ENCODE peak calls at places on chromosome 19, in ten cellular contexts. Z is amygdala, Q is NCI-H2081, O is LoVo, X is hepatic stellate cell, B is ELF-1, Y is cerebellar cortex, W is coronary artery, P is KBM-7, I is left colon. D is an unnamed sample.

GRCh38 chr19:39133431-39134270 is 8.1 kb downstream of the PAK4 start:
- DNase-seq in Z (no peak), Q (no peak), O (no peak), X (no peak), B (peak), Y (no peak), W (no peak), P (no peak), I (peak), D (no peak)

GRCh38 chr19:8988204-8988603 is 22.0 kb downstream of the MUC16 start:
- DNase-seq in Z (no peak), Q (no peak), O (no peak), X (no peak), B (no peak), Y (no peak), W (no peak), P (peak), I (no peak), D (no peak)

GRCh38 chr19:771332-771785 is 20.4 kb downstream of the MISP start:
- DNase-seq in Z (no peak), Q (peak), O (peak), X (peak), B (peak), Y (peak), W (no peak), P (peak), I (no peak), D (peak)

GRCh38 chr19:5539431-5539833 is 28.3 kb downstream of the TINCR start:
- DNase-seq in Z (peak), Q (no peak), O (no peak), X (no peak), B (peak), Y (no peak), W (no peak), P (no peak), I (no peak), D (no peak)

GRCh38 chr19:3580156-3580955 is 4.9 kb upstream of the GIPC3 start:
- DNase-seq in Z (no peak), Q (no peak), O (no peak), X (peak), B (no peak), Y (no peak), W (no peak), P (no peak), I (no peak), D (no peak)

GRCh38 chr19:6117534-6117933 is 7.2 kb upstream of the RFX2 start:
- DNase-seq in Z (no peak), Q (no peak), O (no peak), X (no peak), B (no peak), Y (no peak), W (no peak), P (no peak), I (no peak), D (no peak)

GRCh38 chr19:1472227-1473055 is 6.6 kb downstream of the C19orf25 start:
- DNase-seq in Z (peak), Q (no peak), O (no peak), X (no peak), B (no peak), Y (no peak), W (no peak), P (no peak), I (no peak), D (no peak)

GRCh38 chr19:48806518-48806817 is 4.4 kb downstream of the BCAT2 start:
- DNase-seq in Z (no peak), Q (peak), O (no peak), X (no peak), B (peak), Y (peak), W (no peak), P (peak), I (no peak), D (no peak)

GRCh38 chr19:15269806-15270205 is 37.6 kb upstream of the EPHX3 start:
- DNase-seq in Z (no peak), Q (no peak), O (no peak), X (no peak), B (no peak), Y (no peak), W (no peak), P (no peak), I (no peak), D (no peak)

GRCh38 chr19:18435848-18436631 is 1.9 kb downstream of the ISYNA1 start:
- DNase-seq in Z (no peak), Q (no peak), O (no peak), X (no peak), B (no peak), Y (peak), W (no peak), P (no peak), I (no peak), D (no peak)

GRCh38 chr19:29495091-29495490 is 30.7 kb upstream of the VSTM2B start:
- DNase-seq in Z (no peak), Q (no peak), O (no peak), X (no peak), B (peak), Y (no peak), W (no peak), P (no peak), I (no peak), D (no peak)

GRCh38 chr19:16288544-16288943 is 36.1 kb upstream of the KLF2 start:
- DNase-seq in Z (no peak), Q (no peak), O (no peak), X (no peak), B (no peak), Y (no peak), W (no peak), P (peak), I (no peak), D (no peak)

GRCh38 chr19:11041194-11041593 is 48.1 kb upstream of the LDLR start:
- DNase-seq in Z (no peak), Q (no peak), O (no peak), X (no peak), B (no peak), Y (no peak), W (no peak), P (no peak), I (no peak), D (no peak)

GRCh38 chr19:12837225-12837624 is 1.1 kb upstream of the MAST1 start:
- DNase-seq in Z (no peak), Q (no peak), O (no peak), X (no peak), B (no peak), Y (no peak), W (no peak), P (no peak), I (no peak), D (no peak)

GRCh38 chr19:38266981-38267597 is 2.7 kb downstream of the SPINT2 start:
- DNase-seq in Z (no peak), Q (no peak), O (peak), X (peak), B (peak), Y (no peak), W (no peak), P (no peak), I (peak), D (no peak)

GRCh38 chr19:46714523-46715106 is 2.3 kb downstream of the PRKD2 start:
- DNase-seq in Z (no peak), Q (no peak), O (no peak), X (no peak), B (no peak), Y (no peak), W (peak), P (no peak), I (no peak), D (peak)

GRCh38 chr19:13784731-13785452 is 10.4 kb upstream of the ZSWIM4 start:
- DNase-seq in Z (peak), Q (peak), O (no peak), X (peak), B (peak), Y (peak), W (peak), P (peak), I (peak), D (peak)

GRCh38 chr19:1016647-1017114 is 4.2 kb downstream of the TMEM259 start:
- DNase-seq in Z (no peak), Q (no peak), O (no peak), X (peak), B (no peak), Y (no peak), W (no peak), P (no peak), I (peak), D (no peak)

GRCh38 chr19:21483589-21484170 is 21.7 kb upstream of the ZNF429 start:
- DNase-seq in Z (peak), Q (no peak), O (no peak), X (no peak), B (peak), Y (no peak), W (no peak), P (peak), I (peak), D (no peak)

GRCh38 chr19:19537321-19538048 is 580 bp upstream of the CILP2 start:
- DNase-seq in Z (no peak), Q (no peak), O (no peak), X (no peak), B (peak), Y (no peak), W (no peak), P (no peak), I (no peak), D (no peak)

GRCh38 chr19:32349724-32350475 is 4.5 kb downstream of the ZNF507 start:
- DNase-seq in Z (no peak), Q (no peak), O (no peak), X (no peak), B (no peak), Y (no peak), W (no peak), P (no peak), I (no peak), D (no peak)

GRCh38 chr19:49637865-49638350 is 2.0 kb downstream of the RRAS start:
- DNase-seq in Z (peak), Q (no peak), O (peak), X (peak), B (peak), Y (peak), W (peak), P (peak), I (peak), D (peak)

GRCh38 chr19:4638330-4638729 is 986 bp upstream of the TNFAIP8L1 start:
- DNase-seq in Z (no peak), Q (no peak), O (no peak), X (no peak), B (no peak), Y (no peak), W (no peak), P (no peak), I (no peak), D (peak)

GRCh38 chr19:39297931-39298634 is 1.9 kb downstream of the IFNL1 start:
- DNase-seq in Z (no peak), Q (no peak), O (no peak), X (no peak), B (no peak), Y (no peak), W (peak), P (no peak), I (peak), D (no peak)

GRCh38 chr19:38193445-38193844 is 30.6 kb downstream of the DPF1 start:
- DNase-seq in Z (no peak), Q (no peak), O (no peak), X (no peak), B (no peak), Y (no peak), W (no peak), P (no peak), I (no peak), D (no peak)

GRCh38 chr19:4164262-4164661 is 10.8 kb downstream of the CREB3L3 start:
- DNase-seq in Z (no peak), Q (no peak), O (no peak), X (no peak), B (no peak), Y (no peak), W (no peak), P (no peak), I (no peak), D (no peak)

GRCh38 chr19:52724701-52725514 is 9.9 kb downstream of the ZNF611 start:
- DNase-seq in Z (no peak), Q (no peak), O (no peak), X (no peak), B (no peak), Y (no peak), W (no peak), P (no peak), I (no peak), D (no peak)

GRCh38 chr19:18262917-18263316 is 11.3 kb downstream of the IQCN start:
- DNase-seq in Z (no peak), Q (no peak), O (no peak), X (peak), B (no peak), Y (no peak), W (no peak), P (no peak), I (no peak), D (no peak)

GRCh38 chr19:17004386-17004785 is 22.2 kb downstream of the CPAMD8 start:
- DNase-seq in Z (no peak), Q (no peak), O (no peak), X (no peak), B (no peak), Y (no peak), W (no peak), P (no peak), I (no peak), D (no peak)

GRCh38 chr19:48190288-48191284 is 20.1 kb downstream of the ZSWIM9 start:
- DNase-seq in Z (peak), Q (peak), O (peak), X (no peak), B (peak), Y (peak), W (no peak), P (no peak), I (no peak), D (no peak)

GRCh38 chr19:31676271-31677004 is 327.2 kb upstream of the TSHZ3 start:
- DNase-seq in Z (no peak), Q (no peak), O (no peak), X (no peak), B (peak), Y (no peak), W (no peak), P (peak), I (no peak), D (no peak)

GRCh38 chr19:43809762-43810696 is 7.8 kb upstream of the LYPD5 start:
- DNase-seq in Z (no peak), Q (peak), O (peak), X (peak), B (no peak), Y (peak), W (no peak), P (peak), I (no peak), D (peak)

GRCh38 chr19:1945899-1946298 is 4.9 kb downstream of the CSNK1G2 start:
- DNase-seq in Z (no peak), Q (no peak), O (peak), X (peak), B (peak), Y (no peak), W (no peak), P (peak), I (peak), D (peak)

GRCh38 chr19:4077800-4078683 is 11.3 kb upstream of the ZBTB7A start:
- DNase-seq in Z (peak), Q (no peak), O (no peak), X (peak), B (no peak), Y (no peak), W (no peak), P (peak), I (peak), D (peak)

GRCh38 chr19:8361921-8362793 is 1.8 kb upstream of the ANGPTL4 start:
- DNase-seq in Z (peak), Q (no peak), O (peak), X (peak), B (no peak), Y (peak), W (peak), P (peak), I (peak), D (no peak)

D was measured in Kasumi-1.